ENCODE peak calls at places on chromosomes 3 and 15, in seven cellular contexts. J is esophagus squamous epithelium, G is HCT116, Q is tibial nerve, E is endothelial cell of umbilical vein, Z is uterus, B is HepG2. T is an unnamed sample. For H3K4me1, the result is how much of the 10 kb centered on the place peaks cover.

GRCh38 chr3:172561894-172562664 is 38.8 kb upstream of the TNFSF10 start:
- DNase-seq in G (no peak), J (no peak), E (peak), B (no peak), Z (no peak), Q (no peak), T (no peak)

GRCh38 chr15:81239190-81239589 is 42.5 kb downstream of the IL16 start:
- DNase-seq in Q (no peak), B (no peak), J (no peak), E (no peak), G (no peak), Z (no peak), T (no peak)

GRCh38 chr15:88090406-88091085 is 166.0 kb downstream of the NTRK3 start:
- DNase-seq in B (no peak), Q (no peak), E (no peak), G (no peak), Z (peak), J (no peak), T (no peak)

GRCh38 chr3:157493627-157494550 is 9.3 kb downstream of the VEPH1 start:
- DNase-seq in Q (no peak), Z (no peak), G (peak), B (peak), E (peak), J (no peak), T (no peak)

GRCh38 chr3:189355481-189356201 is 183.9 kb downstream of the TPRG1 start:
- DNase-seq in B (peak), G (peak), J (no peak), Q (no peak), E (no peak), Z (no peak), T (peak)

GRCh38 chr3:131075632-131076328 is 49.1 kb downstream of the NEK11 start:
- DNase-seq in Q (no peak), Z (no peak), B (no peak), E (no peak), G (no peak), J (no peak), T (no peak)

GRCh38 chr3:108064293-108064887 is 26.4 kb downstream of the CD47 start:
- DNase-seq in Z (no peak), J (no peak), Q (no peak), E (no peak), B (no peak), G (no peak), T (no peak)

GRCh38 chr15:66298803-66299251 is 5.5 kb downstream of the DIS3L start:
- DNase-seq in J (no peak), E (no peak), Z (no peak), G (no peak), B (no peak), Q (no peak), T (no peak)

GRCh38 chr15:85515212-85515611 is 134.8 kb downstream of the AKAP13 start:
- DNase-seq in Z (no peak), B (peak), G (no peak), Q (no peak), E (no peak), J (no peak), T (no peak)

GRCh38 chr15:66822576-66822975 is 120.5 kb downstream of the SMAD6 start:
- DNase-seq in Z (no peak), Q (no peak), J (no peak), G (no peak), E (no peak), B (no peak), T (no peak)

GRCh38 chr15:56019060-56019793 is 25.8 kb upstream of the NEDD4 start:
- DNase-seq in G (no peak), B (no peak), Z (no peak), E (no peak), J (no peak), Q (no peak), T (no peak)

GRCh38 chr15:62601779-62602540 is 436.9 kb upstream of the C2CD4B start:
- DNase-seq in E (no peak), G (no peak), Z (no peak), B (no peak), Q (no peak), J (no peak), T (no peak)

GRCh38 chr3:16064660-16065414 is 109.6 kb upstream of the GALNT15 start:
- DNase-seq in B (peak), Q (peak), E (peak), J (no peak), Z (peak), G (no peak), T (peak)

GRCh38 chr3:145457825-145458552 is 703.0 kb downstream of the PLOD2 start:
- DNase-seq in Z (no peak), G (no peak), E (no peak), B (no peak), J (no peak), Q (no peak), T (no peak)
- H3K27ac ChIP-seq in Z (no peak), G (no peak), E (no peak), B (no peak), J (no peak), Q (no peak), T (no peak)

DNA sequence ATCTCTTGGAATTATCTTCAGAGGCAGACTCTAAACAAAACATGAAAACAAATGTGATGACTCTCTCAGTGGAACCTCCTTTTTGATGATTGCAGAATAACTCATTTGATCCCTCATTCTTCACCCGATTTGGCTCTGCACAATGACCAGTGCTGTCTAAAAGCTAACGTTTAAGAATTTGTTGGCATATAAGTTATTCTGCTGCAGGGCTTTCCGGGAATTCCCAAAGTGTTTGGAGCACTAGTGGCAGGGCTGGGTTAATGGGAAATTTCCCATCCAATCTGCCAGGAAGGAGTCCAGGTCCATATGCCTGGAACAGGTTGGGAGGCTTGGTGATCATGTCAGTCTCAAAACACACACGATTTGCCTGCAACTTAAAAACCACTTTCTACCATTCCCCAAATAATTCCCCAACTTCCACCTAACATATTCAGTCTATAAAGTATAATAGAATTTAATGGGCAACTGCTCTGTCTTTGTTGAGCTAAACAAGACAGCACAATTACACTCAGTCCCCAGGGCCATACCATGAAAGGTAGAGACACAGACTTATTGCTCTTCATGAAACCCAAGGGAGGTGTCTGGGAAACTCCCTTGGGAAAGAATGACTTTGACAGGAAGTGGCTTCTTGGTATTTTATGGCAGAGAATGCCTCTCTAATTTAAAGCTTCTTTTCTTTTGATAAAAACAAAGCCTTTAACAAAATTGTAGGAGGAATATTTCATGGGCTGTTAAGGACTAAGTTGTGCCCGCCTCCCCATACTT is 38.0 kb downstream of the ARRDC4 start:
- DNase-seq in B (no peak), G (no peak), Z (no peak), Q (no peak), E (no peak), J (no peak), T (no peak)
- H3K4me1 ChIP-seq in B (under half), G (under half), Z (under half), Q (under half), E (under half), J (under half), T (under half)

GRCh38 chr15:25848769-25849430 is 14.2 kb downstream of the ATP10A start:
- DNase-seq in G (no peak), B (no peak), J (no peak), Z (no peak), E (no peak), Q (no peak), T (no peak)

GRCh38 chr15:25848325-25848724 is 14.8 kb downstream of the ATP10A start:
- DNase-seq in Q (no peak), E (no peak), J (no peak), G (no peak), Z (no peak), B (no peak), T (no peak)

GRCh38 chr15:25849431-25849921 is 13.7 kb downstream of the ATP10A start:
- DNase-seq in G (no peak), J (no peak), Z (no peak), B (no peak), Q (no peak), E (no peak), T (no peak)

GRCh38 chr15:25852027-25852426 is 11.1 kb downstream of the ATP10A start:
- DNase-seq in J (no peak), E (no peak), Z (no peak), Q (no peak), B (no peak), G (no peak), T (no peak)

DNA sequence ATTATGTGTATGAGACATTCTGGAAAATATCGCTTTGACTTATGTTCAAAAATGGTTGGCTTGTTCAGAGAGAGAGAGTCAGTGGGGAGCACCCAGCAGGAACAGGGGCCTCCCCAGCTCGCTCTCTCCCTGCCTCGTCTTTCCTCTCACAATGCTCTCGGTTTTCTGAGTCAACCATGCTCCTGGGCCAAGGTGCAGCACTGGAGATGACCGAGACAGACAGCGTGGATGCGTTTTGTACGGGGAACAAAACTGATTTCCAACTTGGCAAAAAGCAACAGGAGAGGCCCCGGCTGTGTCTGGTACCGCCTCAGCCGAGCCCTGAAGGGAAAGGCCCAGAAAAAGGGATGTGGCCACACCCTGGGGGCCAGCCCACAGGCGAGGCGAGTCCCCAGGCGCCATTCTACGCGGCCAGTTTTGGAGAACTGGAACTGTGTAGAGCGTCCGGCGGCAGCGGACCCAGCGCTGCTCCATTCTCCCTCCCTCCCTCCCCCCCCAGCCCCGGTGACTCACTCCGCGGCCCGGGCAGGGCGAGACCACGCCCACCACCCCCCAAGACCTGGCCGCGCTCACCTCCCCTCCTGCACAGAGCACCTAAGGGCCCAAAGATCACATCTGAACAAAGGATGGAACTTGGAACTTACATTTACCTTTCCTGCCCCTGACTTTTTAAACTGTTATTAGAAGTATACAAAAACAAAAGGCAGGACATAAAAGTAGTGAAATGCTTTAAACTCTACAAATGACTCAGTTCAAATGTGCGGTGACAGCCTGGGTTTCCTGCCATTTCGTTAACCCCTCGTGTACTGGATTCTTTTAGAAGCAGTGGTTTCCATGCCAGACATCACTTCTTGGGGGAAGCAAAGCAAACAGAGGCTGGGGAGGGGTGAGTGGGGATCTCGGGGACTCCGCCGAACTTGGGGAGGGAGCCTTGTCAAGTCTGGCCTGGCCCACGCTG is 12.7 kb downstream of the ATP10A start:
- DNase-seq in Z (peak), Q (peak), B (peak), J (no peak), G (no peak), E (no peak), T (peak)
- TF ChIP-seq POLR2A in Z (no peak), Q (no peak), B (peak), J (no peak), G (no peak), E (no peak), T (peak)

GRCh38 chr3:50245251-50245745 is 9.3 kb downstream of the GNAI2 start:
- DNase-seq in B (no peak), Q (no peak), G (no peak), Z (no peak), E (peak), J (no peak), T (no peak)

GRCh38 chr3:50242371-50242770 is 6.4 kb downstream of the GNAI2 start:
- DNase-seq in Z (no peak), J (no peak), E (no peak), B (no peak), G (no peak), Q (peak), T (no peak)

GRCh38 chr3:50241163-50241562 is 5.2 kb downstream of the GNAI2 start:
- DNase-seq in Z (no peak), Q (no peak), G (no peak), J (no peak), E (no peak), B (no peak), T (no peak)

GRCh38 chr3:50243552-50243895 is 7.5 kb downstream of the GNAI2 start:
- DNase-seq in Q (no peak), J (no peak), B (no peak), Z (no peak), E (no peak), G (no peak), T (no peak)

GRCh38 chr3:50242778-50243551 is 7.0 kb downstream of the GNAI2 start:
- DNase-seq in J (peak), Q (peak), Z (no peak), G (no peak), E (peak), B (no peak), T (peak)
- H3K27ac ChIP-seq in J (peak), Q (peak), Z (peak), G (peak), E (peak), B (no peak), T (peak)

DNA sequence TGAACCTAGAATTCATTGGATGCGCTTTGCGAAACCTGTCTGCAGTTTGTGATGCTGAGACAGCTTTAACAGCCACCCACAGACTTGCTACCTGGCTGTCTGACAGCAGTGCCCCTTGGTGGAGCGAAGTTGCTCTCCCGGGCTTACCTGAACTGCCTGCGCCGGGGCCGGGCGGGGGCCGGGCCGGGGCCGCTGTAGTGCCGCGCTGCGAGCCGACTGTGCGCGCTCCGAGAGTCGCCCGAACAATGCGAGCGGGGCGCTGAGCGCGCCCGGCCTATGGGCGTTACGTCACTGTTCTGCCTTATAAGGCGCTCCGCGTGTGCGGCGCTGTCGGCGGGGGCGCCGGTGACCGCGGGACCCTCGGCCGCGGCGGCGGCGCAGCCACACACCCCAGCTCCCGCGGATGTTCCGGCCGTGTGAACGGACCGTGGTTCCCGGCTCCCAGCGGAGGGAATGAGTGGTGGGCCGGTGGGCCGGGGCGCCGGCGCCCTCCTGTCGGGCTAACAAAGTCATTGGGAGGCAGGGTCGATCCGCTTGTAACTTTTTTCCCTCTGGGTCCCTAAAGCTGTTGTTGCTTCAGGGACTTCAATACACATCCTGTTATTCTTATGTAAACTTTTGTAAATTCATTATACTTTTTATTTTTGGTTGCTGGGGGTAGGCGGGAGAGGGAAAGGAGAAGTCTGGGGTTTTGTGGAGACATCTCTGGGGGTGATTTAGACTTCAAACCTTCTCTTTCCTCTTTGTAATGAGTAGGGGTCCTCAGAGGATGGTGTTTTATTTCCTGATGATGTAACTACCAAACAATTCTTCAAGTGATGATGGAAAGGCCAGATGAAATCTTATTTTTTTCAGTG is 58.5 kb downstream of the CMSS1 start:
- DNase-seq in E (peak), Q (peak), B (peak), Z (peak), J (no peak), G (no peak), T (peak)
- H3K4me1 ChIP-seq in E (under half), Q (under half), B (under half), Z (under half), J (under half), G (under half), T (under half)

GRCh38 chr3:48472673-48472922 is 26.1 kb downstream of the ATRIP start:
- DNase-seq in E (no peak), Z (no peak), G (peak), J (no peak), Q (no peak), B (no peak), T (no peak)
- TF ChIP-seq POLR2A in E (no peak), Z (no peak), G (no peak), J (no peak), Q (no peak), B (no peak), T (no peak)

GRCh38 chr3:18401298-18401961 is 23.7 kb downstream of the SATB1 start:
- DNase-seq in J (no peak), Q (no peak), E (no peak), B (no peak), Z (no peak), G (no peak), T (no peak)
- H3K27ac ChIP-seq in J (no peak), Q (no peak), E (no peak), B (no peak), Z (no peak), G (no peak), T (no peak)

GRCh38 chr3:134847349-134847748 is 52.3 kb downstream of the EPHB1 start:
- DNase-seq in Z (no peak), E (no peak), J (no peak), B (no peak), Q (no peak), G (no peak), T (no peak)
- H3K4me1 ChIP-seq in Z (under half), E (under half), J (under half), B (under half), Q (under half), G (under half), T (under half)